ENCODE peak calls at places on chromosome 5, in ten cellular contexts. L, Z, M, W, Q, U, N, E, C and T are unnamed samples.
A peak's percentile ranks its signal among the peaks of the same experiment; 100 is the strongest.

GRCh38 chr5:93245226-93245625 is 335.8 kb downstream of the NR2F1-AS1 start:
- DNase-seq in L (no peak), Z (no peak), M (no peak), W (no peak), Q (no peak), U (no peak), N (no peak), E (no peak), C (no peak), T (no peak)

GRCh38 chr5:147101654-147102053 is 133.2 kb upstream of the STK32A start:
- DNase-seq in L (no peak), Z (no peak), M (no peak), W (no peak), Q (peak; percentile 44), U (no peak), N (no peak), E (no peak), C (no peak), T (peak; percentile 39)

GRCh38 chr5:151123897-151124751 is 33.5 kb downstream of the ANXA6 start:
- DNase-seq in L (no peak), Z (no peak), M (peak; percentile 87), W (no peak), Q (peak; percentile 76), U (no peak), N (peak; percentile 70), E (no peak), C (no peak), T (peak; percentile 45)

GRCh38 chr5:76074487-76074886 is 8.7 kb upstream of the SV2C start:
- DNase-seq in L (peak; percentile 36), Z (no peak), M (no peak), W (no peak), Q (no peak), U (no peak), N (peak; percentile 38), E (peak; percentile 82), C (peak; percentile 69), T (no peak)

GRCh38 chr5:168578006-168578405 is 1.2 kb downstream of the PANK3 start:
- DNase-seq in L (no peak), Z (no peak), M (no peak), W (peak; percentile 52), Q (no peak), U (no peak), N (no peak), E (no peak), C (no peak), T (no peak)

GRCh38 chr5:151125421-151125820 is 32.2 kb downstream of the ANXA6 start:
- DNase-seq in L (no peak), Z (no peak), M (no peak), W (no peak), Q (no peak), U (no peak), N (no peak), E (no peak), C (no peak), T (no peak)

GRCh38 chr5:175576096-175576495 is 81.8 kb upstream of the HRH2 start:
- DNase-seq in L (no peak), Z (no peak), M (no peak), W (no peak), Q (no peak), U (no peak), N (no peak), E (peak; percentile 11), C (no peak), T (no peak)

GRCh38 chr5:170818222-170818621 is 34.7 kb downstream of the GABRP start:
- DNase-seq in L (no peak), Z (peak; percentile 1), M (no peak), W (no peak), Q (no peak), U (peak; percentile 40), N (no peak), E (no peak), C (no peak), T (no peak)

GRCh38 chr5:96340357-96340756 is 92.7 kb downstream of the PCSK1 start:
- DNase-seq in L (no peak), Z (no peak), M (no peak), W (no peak), Q (no peak), U (no peak), N (no peak), E (no peak), C (no peak), T (no peak)

GRCh38 chr5:102911973-102912372 is 156.9 kb downstream of the PAM start:
- DNase-seq in L (no peak), Z (peak; percentile 43), M (no peak), W (peak; percentile 34), Q (no peak), U (peak; percentile 17), N (no peak), E (no peak), C (no peak), T (no peak)

GRCh38 chr5:76794871-76795270 is 24.0 kb upstream of the F2RL1 start:
- DNase-seq in L (no peak), Z (no peak), M (no peak), W (peak; percentile 66), Q (no peak), U (no peak), N (no peak), E (no peak), C (no peak), T (no peak)

GRCh38 chr5:75051217-75051751 is 1.1 kb downstream of the GCNT4 start:
- DNase-seq in L (peak; percentile 78), Z (no peak), M (no peak), W (peak; percentile 18), Q (no peak), U (no peak), N (peak; percentile 74), E (peak; percentile 67), C (peak; percentile 19), T (no peak)

GRCh38 chr5:17304282-17304681 is 86.9 kb downstream of the BASP1 start:
- DNase-seq in L (no peak), Z (no peak), M (no peak), W (no peak), Q (no peak), U (no peak), N (no peak), E (no peak), C (no peak), T (no peak)

GRCh38 chr5:132227485-132228240 is at the start of gene P4HA2:
- DNase-seq in L (peak; percentile 91), Z (no peak), M (peak; percentile 85), W (peak; percentile 77), Q (peak; percentile 65), U (no peak), N (peak; percentile 91), E (peak; percentile 90), C (peak; percentile 87), T (peak; percentile 80)

DNA sequence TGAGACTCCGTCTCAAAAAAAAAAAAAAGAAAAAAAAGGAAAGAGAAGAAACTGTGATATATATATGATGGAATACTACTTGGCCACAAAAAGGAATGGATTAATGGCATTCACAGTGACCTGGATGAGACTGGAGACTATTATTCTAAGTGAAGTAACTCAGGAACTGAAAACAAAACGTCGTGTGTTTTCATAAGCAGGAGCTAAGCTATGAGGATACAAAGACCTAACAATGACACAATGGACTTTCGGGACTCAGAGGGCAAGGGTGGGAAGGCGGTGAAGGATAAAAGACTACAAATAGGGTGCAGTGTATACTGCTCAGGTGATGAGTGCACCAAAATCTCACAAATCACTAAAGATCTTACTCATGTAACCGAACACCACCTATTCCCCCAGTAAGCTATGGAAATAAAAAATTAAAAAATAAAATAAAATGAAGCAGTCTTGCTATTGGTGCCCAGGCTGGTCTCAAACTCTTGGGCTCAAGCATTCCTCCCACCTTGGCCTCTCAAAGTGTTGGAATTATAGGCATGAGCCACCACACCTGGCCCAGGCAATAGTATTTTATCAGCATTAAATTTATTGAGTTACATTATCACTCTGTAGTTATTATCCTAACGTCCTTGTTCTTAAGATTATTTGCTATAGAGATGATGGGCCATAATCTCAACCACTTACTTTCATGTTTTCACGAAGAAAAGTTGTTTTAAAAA is 71.5 kb upstream of the GPBP1 start:
- DNase-seq in L (no peak), Z (no peak), M (no peak), W (no peak), Q (no peak), U (no peak), N (no peak), E (no peak), C (no peak), T (no peak)
- H3K4me3 ChIP-seq in L (no peak overlapping the region), Z (no peak overlapping the region), M (no peak overlapping the region), W (no peak overlapping the region), Q (no peak overlapping the region), U (no peak overlapping the region), N (no peak overlapping the region), E (no peak overlapping the region), C (no peak overlapping the region), T (no peak overlapping the region)

GRCh38 chr5:163914911-163915310 is 409.5 kb downstream of the MAT2B start:
- DNase-seq in L (peak; percentile 74), Z (no peak), M (no peak), W (no peak), Q (no peak), U (no peak), N (peak; percentile 56), E (no peak), C (no peak), T (peak; percentile 76)
- H3K4me3 ChIP-seq in L (no peak overlapping the region), Z (no peak overlapping the region), M (no peak overlapping the region), W (no peak overlapping the region), Q (no peak overlapping the region), U (no peak overlapping the region), N (no peak overlapping the region), E (no peak overlapping the region), C (no peak overlapping the region), T (no peak overlapping the region)

GRCh38 chr5:149652697-149653096 is 71.4 kb downstream of the ARHGEF37 start:
- DNase-seq in L (no peak), Z (no peak), M (no peak), W (no peak), Q (no peak), U (no peak), N (no peak), E (no peak), C (no peak), T (no peak)
- H3K4me3 ChIP-seq in L (no peak overlapping the region), Z (no peak overlapping the region), M (no peak overlapping the region), W (no peak overlapping the region), Q (no peak overlapping the region), U (no peak overlapping the region), N (no peak overlapping the region), E (no peak overlapping the region), C (no peak overlapping the region), T (no peak overlapping the region)

DNA sequence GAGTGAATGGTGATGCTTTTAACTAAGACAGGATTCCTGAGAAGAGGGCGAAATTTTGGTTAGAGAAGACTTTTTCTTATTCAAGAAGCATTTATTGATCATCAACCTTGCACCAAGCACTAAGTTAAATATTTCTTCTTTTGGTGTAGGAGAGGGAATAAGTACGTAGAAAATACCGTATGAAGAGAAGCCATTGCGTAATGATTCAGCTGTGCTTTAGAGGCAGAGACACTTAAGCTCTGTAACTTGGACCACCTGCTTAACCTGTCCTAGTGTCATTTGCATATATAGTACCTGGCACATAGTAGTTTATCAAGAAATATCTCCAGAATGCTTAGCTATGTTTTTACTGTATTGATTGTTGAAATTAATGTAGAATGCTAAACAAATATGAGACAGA is 430.9 kb upstream of the ZNF608 start:
- DNase-seq in L (no peak), Z (no peak), M (no peak), W (no peak), Q (no peak), U (no peak), N (no peak), E (no peak), C (no peak), T (no peak)
- H3K4me3 ChIP-seq in L (no peak overlapping the region), Z (no peak overlapping the region), M (no peak overlapping the region), W (no peak overlapping the region), Q (no peak overlapping the region), U (no peak overlapping the region), N (no peak overlapping the region), E (no peak overlapping the region), C (no peak overlapping the region), T (no peak overlapping the region)